ENCODE peak calls at places on chromosomes 2 and 18, in eight cellular contexts. N is substantia nigra; H is AML-193; P is activated CD4-positive, alpha-beta T cell treated with anti-CD3 and anti-CD28 coated beads for 48 hours; K is stimulated activated CD4-positive, alpha-beta T cell treated with anti-CD3 and anti-CD28 coated beads, TNF-alpha, amount 100 ng/mL, for 1 hour; M is NCI-H1930; S is NCI-H1694; B is central memory CD4-positive, alpha-beta T cell. Y is an unnamed sample.

GRCh38 chr2:96924775-96925747 is 55.2 kb upstream of the SEMA4C start:
- DNase-seq in B (peak), N (no peak), P (peak), M (no peak), K (no peak), S (no peak), H (no peak), Y (peak)

GRCh38 chr18:9984025-9984424 is 70.2 kb downstream of the VAPA start:
- DNase-seq in M (no peak), K (no peak), N (no peak), S (no peak), H (no peak), P (no peak), B (no peak), Y (no peak)

GRCh38 chr2:177080746-177081145 is 131.8 kb upstream of the HNRNPA3 start:
- DNase-seq in P (no peak), B (no peak), S (no peak), M (no peak), H (no peak), K (no peak), N (no peak), Y (no peak)

GRCh38 chr2:8848328-8849100 is 11.1 kb upstream of the KIDINS220 start:
- DNase-seq in H (no peak), S (no peak), B (no peak), N (no peak), K (no peak), M (no peak), P (no peak), Y (no peak)

GRCh38 chr2:182372661-182373060 is 54.2 kb downstream of the PDE1A start:
- DNase-seq in M (no peak), H (no peak), P (no peak), S (no peak), B (no peak), K (no peak), N (no peak), Y (no peak)

GRCh38 chr2:43106767-43107527 is 119.5 kb downstream of the ZFP36L2 start:
- DNase-seq in H (peak), M (no peak), P (no peak), B (no peak), S (no peak), K (no peak), N (peak), Y (no peak)

GRCh38 chr2:39433586-39434195 is 3.4 kb downstream of the MAP4K3 start:
- DNase-seq in H (no peak), P (no peak), S (no peak), B (no peak), K (no peak), N (no peak), M (no peak), Y (no peak)

GRCh38 chr18:62989195-62989594 is 273.9 kb downstream of the PHLPP1 start:
- DNase-seq in M (no peak), P (no peak), H (no peak), N (no peak), K (no peak), S (no peak), B (no peak), Y (no peak)

GRCh38 chr2:229335877-229336346 is 64.8 kb upstream of the PID1 start:
- DNase-seq in M (no peak), B (no peak), P (no peak), K (no peak), S (no peak), H (no peak), N (no peak), Y (no peak)

GRCh38 chr2:166180951-166181812 is 53.4 kb upstream of the SCN1A start:
- DNase-seq in M (peak), P (peak), H (peak), S (peak), N (peak), K (no peak), B (no peak), Y (peak)

GRCh38 chr2:100611079-100612029 is 48.6 kb downstream of the PDCL3 start:
- DNase-seq in B (no peak), M (no peak), K (no peak), S (no peak), P (no peak), H (no peak), N (no peak), Y (no peak)

GRCh38 chr2:2861666-2862240 is 515.9 kb downstream of the EIPR1 start:
- DNase-seq in H (no peak), P (no peak), B (no peak), K (no peak), N (no peak), M (no peak), S (no peak), Y (no peak)

Y was measured in activated naive CD8-positive, alpha-beta T cell treated with anti-CD3 and anti-CD28 coated beads for 36 hours.